ENCODE peak calls at places on chromosomes 5 and 9, in four cellular contexts. L, J, X and A are unnamed samples.

GRCh38 chr5:38556599-38557308 is at the start of gene LIFR:
- DNase-seq in L (peak), J (peak), X (no peak), A (peak)

GRCh38 chr9:111691686-111692329 is 30.4 kb downstream of the GNG10 start:
- DNase-seq in L (peak), J (peak), X (no peak), A (no peak)

GRCh38 chr9:95010431-95010838 is 283.9 kb downstream of the AOPEP start:
- DNase-seq in L (no peak), J (no peak), X (no peak), A (no peak)

GRCh38 chr5:73899916-73900315 is 273.9 kb downstream of the ARHGEF28 start:
- DNase-seq in L (no peak), J (no peak), X (no peak), A (no peak)

GRCh38 chr5:20615888-20616563 is 628.0 kb upstream of the CDH18 start:
- DNase-seq in L (no peak), J (no peak), X (no peak), A (no peak)

GRCh38 chr9:92097997-92098482 is 17.2 kb downstream of the SPTLC1 start:
- DNase-seq in L (no peak), J (peak), X (peak), A (no peak)

GRCh38 chr5:78563621-78564020 is 85.0 kb downstream of the LHFPL2 start:
- DNase-seq in L (no peak), J (no peak), X (no peak), A (no peak)

GRCh38 chr9:134128727-134129679 is 6.9 kb upstream of the WDR5 start:
- DNase-seq in L (no peak), J (no peak), X (no peak), A (no peak)

GRCh38 chr9:2741441-2742158 is 24.3 kb downstream of the KCNV2 start:
- DNase-seq in L (no peak), J (no peak), X (no peak), A (no peak)